ENCODE peak calls at places on chromosome 22, in four cellular contexts. K is H1, P is GM12878, L is HepG2. Q is an unnamed sample.

GRCh38 chr22:35642305-35642741 is 5.9 kb upstream of the APOL6 start:
- DNase-seq in L (peak; percentile 47), K (no peak), P (no peak), Q (no peak)

GRCh38 chr22:35350539-35351503 is 30.1 kb upstream of the HMOX1 start:
- DNase-seq in L (peak; percentile 79), K (peak; percentile 75), P (peak; percentile 58), Q (peak; percentile 87)

GRCh38 chr22:44019416-44019815 is 4.7 kb upstream of the PARVB start:
- DNase-seq in P (no peak), K (no peak), L (no peak), Q (no peak)

GRCh38 chr22:44325718-44326548 is 13.2 kb upstream of the SHISAL1 start:
- DNase-seq in K (no peak), P (no peak), L (no peak), Q (no peak)

GRCh38 chr22:30129636-30130035 is 49.4 kb downstream of the HORMAD2 start:
- DNase-seq in P (no peak), K (no peak), L (no peak), Q (no peak)

GRCh38 chr22:19802001-19802880 is 41.7 kb downstream of the TBX1 start:
- DNase-seq in P (no peak), K (no peak), L (no peak), Q (no peak)

GRCh38 chr22:27113211-27114030 is 456.0 kb downstream of the MIAT start:
- DNase-seq in L (peak; percentile 63), P (no peak), K (no peak), Q (no peak)

GRCh38 chr22:20268350-20269012 is 363 bp upstream of the RTN4R start:
- DNase-seq in P (no peak), K (no peak), L (peak; percentile 8), Q (peak; percentile 98)

GRCh38 chr22:22376352-22376706 is 131.7 kb downstream of the VPREB1 start:
- DNase-seq in K (no peak), L (no peak), P (no peak), Q (no peak)

GRCh38 chr22:35152316-35152715 is 86.4 kb downstream of the ISX start:
- DNase-seq in K (no peak), P (no peak), L (no peak), Q (no peak)

GRCh38 chr22:37631448-37632173 is 7.9 kb upstream of the SH3BP1 start:
- DNase-seq in K (no peak), L (peak; percentile 36), P (no peak), Q (no peak)

GRCh38 chr22:47199949-47200272 is 437.5 kb downstream of the TBC1D22A start:
- DNase-seq in P (no peak), L (no peak), K (no peak), Q (no peak)
- TF ChIP-seq RFX5 in P (no peak), L (no peak), K (no peak), Q (no peak)

GRCh38 chr22:28479912-28480311 is 199.7 kb downstream of the TTC28 start:
- DNase-seq in K (no peak), P (no peak), L (no peak), Q (no peak)
- TF ChIP-seq BRCA1 in K (no peak), P (no peak), L (no peak), Q (no peak)

GRCh38 chr22:38957808-38958207 is 399 bp downstream of the APOBEC3A start:
- DNase-seq in P (no peak), L (no peak), K (no peak), Q (no peak)

GRCh38 chr22:38958359-38958943 is 1.0 kb downstream of the APOBEC3A start:
- DNase-seq in P (no peak), K (no peak), L (no peak), Q (no peak)

GRCh38 chr22:38955926-38956325 is 1.5 kb upstream of the APOBEC3A start:
- DNase-seq in P (no peak), K (no peak), L (no peak), Q (no peak)

GRCh38 chr22:38956551-38956950 is 858 bp upstream of the APOBEC3A start:
- DNase-seq in L (no peak), K (no peak), P (no peak), Q (no peak)

DNA sequence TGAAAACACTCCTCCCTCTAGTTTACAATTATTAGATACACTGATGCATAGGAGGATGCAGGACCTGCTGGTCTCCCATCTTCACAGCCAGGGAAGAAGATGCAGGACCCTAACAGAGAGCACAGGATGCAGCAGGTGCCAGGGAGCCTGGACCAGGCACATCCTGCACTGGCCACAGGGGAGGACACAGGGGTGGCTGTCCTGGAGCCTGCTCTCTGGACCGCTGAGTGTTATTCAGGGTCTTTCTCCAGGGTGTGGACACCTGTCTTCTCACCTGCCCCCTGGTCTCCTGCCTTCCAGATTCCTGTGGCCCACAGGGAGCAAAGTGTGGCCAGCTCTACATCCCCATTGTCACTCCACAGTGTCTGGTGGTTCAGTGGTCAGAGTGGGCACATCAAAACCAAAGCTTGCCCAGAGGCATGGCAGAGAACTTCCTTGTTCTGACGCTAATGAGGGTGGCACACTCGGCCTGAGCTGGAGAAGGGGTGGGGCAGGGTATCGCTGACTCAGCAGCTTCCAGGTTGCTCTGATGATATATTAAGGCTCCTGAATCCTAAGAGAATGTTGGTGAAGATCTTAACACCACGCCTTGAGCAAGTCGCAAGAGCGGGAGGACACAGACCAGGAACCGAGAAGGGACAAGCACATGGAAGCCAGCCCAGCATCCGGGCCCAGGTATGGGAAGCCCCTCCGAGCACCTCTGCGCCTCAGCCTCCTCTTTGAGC is at the start of gene APOBEC3A:
- DNase-seq in P (no peak), K (no peak), L (no peak), Q (no peak)
- TF ChIP-seq RFX5 in P (no peak), K (no peak), L (no peak), Q (no peak)

GRCh38 chr22:41799486-41800347 is 762 bp upstream of the CCDC134 start:
- DNase-seq in K (no peak), P (no peak), L (no peak), Q (peak; percentile 44)
- TF ChIP-seq BRCA1 in K (no peak), P (no peak), L (no peak), Q (no peak)

Q was measured in K562.